ENCODE peak calls at places on chromosomes 1 and 21, in nine cellular contexts. V is breast epithelium, B is transverse colon, X is PC-9, P is neural progenitor cell, Z is WERI-Rb-1, Q is ovary, R is K562, W is tibial nerve. A is an unnamed sample.

GRCh38 chr1:246971322-246971721 is 36.5 kb downstream of the ZNF695 start:
- DNase-seq in W (no peak), X (peak; percentile 2), R (peak; percentile 25), Q (peak; percentile 73), Z (peak; percentile 80), B (peak; percentile 42), P (peak; percentile 62), V (no peak), A (peak; percentile 18)

GRCh38 chr1:89632213-89633102 is 462 bp upstream of the LRRC8C start:
- DNase-seq in B (peak; percentile 84), Q (peak; percentile 87), X (peak; percentile 81), V (peak; percentile 61), W (peak; percentile 57), R (peak; percentile 79), P (peak; percentile 89), Z (peak; percentile 80), A (peak; percentile 46)

GRCh38 chr1:193260925-193261324 is 74.5 kb upstream of the B3GALT2 start:
- DNase-seq in Q (no peak), P (no peak), B (no peak), X (no peak), V (no peak), W (no peak), R (no peak), Z (no peak), A (no peak)

GRCh38 chr1:80656011-80656627 is 1144.6 kb upstream of the ADGRL2 start:
- DNase-seq in W (no peak), Z (peak; percentile 44), Q (no peak), V (no peak), B (no peak), R (no peak), P (peak; percentile 58), X (no peak), A (no peak)

GRCh38 chr1:175508320-175509110 is 234.9 kb downstream of the TNR start:
- DNase-seq in B (no peak), V (no peak), P (no peak), Q (no peak), W (no peak), X (no peak), R (no peak), Z (no peak), A (no peak)

GRCh38 chr1:85366391-85366790 is 90.0 kb upstream of the BCL10 start:
- DNase-seq in P (no peak), X (no peak), Q (no peak), R (no peak), V (no peak), W (no peak), B (no peak), Z (no peak), A (no peak)

GRCh38 chr21:38269567-38269917 is 12.8 kb downstream of the KCNJ15 start:
- DNase-seq in W (no peak), Q (no peak), R (no peak), X (no peak), P (peak; percentile 37), B (no peak), V (no peak), Z (no peak), A (no peak)

GRCh38 chr1:167635941-167636340 is 5.9 kb downstream of the RCSD1 start:
- DNase-seq in B (no peak), V (no peak), R (no peak), Z (no peak), X (no peak), W (no peak), P (no peak), Q (no peak), A (no peak)

DNA sequence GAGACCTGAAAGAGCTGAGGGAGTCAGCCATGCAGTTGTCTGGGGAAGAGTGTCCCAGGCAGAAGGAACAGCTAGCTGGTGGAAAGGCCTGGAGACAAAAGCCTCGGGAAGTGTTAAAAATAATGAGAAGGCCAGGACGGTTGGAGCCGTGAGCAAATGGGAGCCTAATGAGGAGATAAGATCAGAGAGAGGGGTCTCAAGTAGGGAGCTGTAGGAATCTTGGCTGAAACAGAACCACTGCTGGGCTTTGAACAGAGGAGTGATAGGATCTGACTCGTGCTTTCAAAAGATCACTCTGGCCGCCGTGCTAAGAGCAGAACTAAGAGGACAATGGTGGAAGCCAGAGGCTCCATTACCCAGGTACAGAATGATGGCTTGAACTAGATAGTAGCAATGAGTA is 1.9 kb upstream of the FOXJ3 start:
- DNase-seq in W (no peak), Z (no peak), Q (no peak), V (no peak), R (no peak), B (no peak), P (peak; percentile 40), X (no peak), A (no peak)
- H3K27ac ChIP-seq in W (no peak overlapping the region), Z (no peak overlapping the region), Q (no peak overlapping the region), V (no peak overlapping the region), R (no peak overlapping the region), B (no peak overlapping the region), P (peak overlapping the region; percentile 64), X (peak overlapping the region; percentile 84), A (no peak overlapping the region)

GRCh38 chr1:5565726-5566125 is 426.5 kb downstream of the NPHP4 start:
- DNase-seq in V (no peak), R (no peak), P (no peak), B (no peak), W (no peak), Z (no peak), Q (no peak), X (no peak), A (no peak)

GRCh38 chr1:5562769-5563168 is 429.5 kb downstream of the NPHP4 start:
- DNase-seq in V (no peak), Q (no peak), P (no peak), Z (no peak), R (no peak), X (no peak), W (no peak), B (no peak), A (no peak)

GRCh38 chr1:5563861-5564577 is 428.2 kb downstream of the NPHP4 start:
- DNase-seq in Q (no peak), X (no peak), Z (no peak), P (no peak), W (no peak), B (no peak), R (peak; percentile 2), V (no peak), A (no peak)

GRCh38 chr1:5565281-5565680 is 426.9 kb downstream of the NPHP4 start:
- DNase-seq in P (no peak), R (no peak), Z (no peak), V (no peak), Q (no peak), X (no peak), W (no peak), B (no peak), A (no peak)

GRCh38 chr1:5564578-5565257 is 427.5 kb downstream of the NPHP4 start:
- DNase-seq in P (no peak), W (no peak), R (no peak), X (no peak), Z (no peak), B (no peak), Q (no peak), V (no peak), A (no peak)
- H3K4me3 ChIP-seq in P (no peak overlapping the region), W (no peak overlapping the region), R (no peak overlapping the region), X (no peak overlapping the region), Z (no peak overlapping the region), B (no peak overlapping the region), Q (no peak overlapping the region), V (no peak overlapping the region), A (no peak overlapping the region)

GRCh38 chr1:33342041-33342723 is 21.3 kb upstream of the A3GALT2 start:
- DNase-seq in X (peak; percentile 50), R (no peak), Z (peak; percentile 89), B (peak; percentile 77), V (peak; percentile 79), P (peak; percentile 90), Q (peak; percentile 44), W (peak; percentile 54), A (peak; percentile 93)

GRCh38 chr1:33341190-33341589 is 20.3 kb upstream of the A3GALT2 start:
- DNase-seq in P (no peak), V (no peak), R (no peak), B (no peak), Z (no peak), W (no peak), Q (no peak), X (no peak), A (no peak)

GRCh38 chr1:33338495-33339211 is 17.8 kb upstream of the A3GALT2 start:
- DNase-seq in X (no peak), R (no peak), B (peak; percentile 43), V (no peak), Z (peak; percentile 93), P (peak; percentile 94), Q (peak; percentile 47), W (peak; percentile 44), A (peak; percentile 91)

GRCh38 chr1:33337994-33338494 is 17.1 kb upstream of the A3GALT2 start:
- DNase-seq in V (no peak), Q (no peak), X (no peak), W (no peak), B (no peak), Z (peak; percentile 39), P (no peak), R (no peak), A (no peak)

DNA sequence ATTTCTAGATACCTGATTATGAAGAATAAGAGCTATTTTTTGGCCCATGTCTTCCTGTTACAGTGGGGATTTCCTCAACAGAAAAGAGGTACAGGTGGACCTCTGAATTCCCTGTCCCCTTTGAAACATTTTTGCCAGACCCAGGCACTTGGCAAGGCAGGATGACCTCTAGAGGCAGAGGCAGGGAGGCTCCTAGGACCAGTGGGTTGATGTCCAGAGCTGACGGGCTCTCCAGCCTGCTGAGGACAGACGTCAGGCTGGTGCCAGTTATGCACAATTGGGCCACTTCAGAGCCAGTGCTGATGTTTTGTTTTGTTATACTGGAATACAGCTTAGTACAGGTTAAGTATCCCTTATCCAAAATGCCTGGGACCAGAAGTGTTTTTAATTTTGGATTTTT is 18.5 kb upstream of the A3GALT2 start:
- DNase-seq in Q (no peak), W (no peak), Z (peak; percentile 54), B (no peak), X (no peak), V (no peak), P (peak; percentile 59), R (no peak), A (no peak)
- H3K36me3 ChIP-seq in Q (no peaks in the 10 kb centered on the region), W (no peaks in the 10 kb centered on the region), Z (peaks cover 61% of the 10 kb centered on the region), B (no peaks in the 10 kb centered on the region), X (peaks cover 56% of the 10 kb centered on the region), V (no peaks in the 10 kb centered on the region), P (no peaks in the 10 kb centered on the region), R (peaks cover 36% of the 10 kb centered on the region), A (no peaks in the 10 kb centered on the region)

GRCh38 chr1:54327386-54328116 is 78.6 kb downstream of the SSBP3 start:
- DNase-seq in P (no peak), X (no peak), Z (peak; percentile 93), W (no peak), V (no peak), R (peak; percentile 40), Q (no peak), B (no peak), A (no peak)

GRCh38 chr1:54325705-54326461 is 80.3 kb downstream of the SSBP3 start:
- DNase-seq in Q (no peak), X (no peak), P (no peak), W (no peak), B (no peak), Z (peak; percentile 93), R (no peak), V (no peak), A (no peak)

GRCh38 chr1:54329337-54329954 is 76.7 kb downstream of the SSBP3 start:
- DNase-seq in P (peak; percentile 74), V (no peak), Q (no peak), W (no peak), B (no peak), R (no peak), X (no peak), Z (peak; percentile 65), A (no peak)

GRCh38 chr1:54326577-54327385 is 79.4 kb downstream of the SSBP3 start:
- DNase-seq in Q (no peak), X (no peak), B (no peak), W (no peak), Z (peak; percentile 86), P (no peak), V (no peak), R (no peak), A (no peak)

GRCh38 chr1:54328117-54328636 is 78.0 kb downstream of the SSBP3 start:
- DNase-seq in Q (no peak), R (no peak), W (no peak), B (no peak), P (no peak), Z (no peak), V (no peak), X (no peak), A (no peak)
- H3K27ac ChIP-seq in Q (peak overlapping the region; percentile 61), R (no peak overlapping the region), W (peak overlapping the region; percentile 25), B (peak overlapping the region; percentile 79), P (no peak overlapping the region), Z (peak overlapping the region; percentile 100), V (peak overlapping the region; percentile 90), X (no peak overlapping the region), A (peak overlapping the region; percentile 79)

A was measured in gastrocnemius medialis.